ENCODE peak calls at places on chromosomes 4 and X, in eight cellular contexts. Q is IMR-90, Z is neural progenitor cell, Y is H9, U is GM23338, D is K562, W is HepG2, E is PC-3. H is an unnamed sample.

GRCh38 chr4:128583753-128584712 is 225.5 kb upstream of the JADE1 start:
- DNase-seq in E (no peak), U (no peak), D (no peak), W (no peak), Z (no peak), Q (no peak), Y (no peak), H (no peak)

GRCh38 chr4:149784018-149784417 is 31.6 kb downstream of the IQCM start:
- DNase-seq in E (peak), D (no peak), W (no peak), U (no peak), Q (peak), Y (no peak), Z (no peak), H (no peak)

GRCh38 chrX:13151806-13152510 is 107.5 kb upstream of the FAM9C start:
- DNase-seq in D (no peak), Q (peak), Z (no peak), Y (no peak), U (no peak), W (no peak), E (no peak), H (no peak)

GRCh38 chrX:110061138-110061537 is 58.2 kb downstream of the TMEM164 start:
- DNase-seq in D (no peak), W (no peak), E (no peak), Y (no peak), U (no peak), Z (no peak), Q (no peak), H (no peak)

GRCh38 chr4:168691621-168692376 is 194.9 kb downstream of the PALLD start:
- DNase-seq in D (no peak), Y (no peak), U (no peak), W (no peak), Q (no peak), Z (no peak), E (no peak), H (no peak)

GRCh38 chr4:53476232-53477037 is 99.0 kb downstream of the FIP1L1 start:
- DNase-seq in Y (no peak), E (peak), U (peak), Z (no peak), W (no peak), Q (peak), D (peak), H (no peak)

GRCh38 chr4:144316869-144317268 is 176.4 kb upstream of the GYPA start:
- DNase-seq in E (no peak), W (no peak), Q (no peak), U (no peak), Z (no peak), D (no peak), Y (no peak), H (no peak)

GRCh38 chr4:83910693-83911092 is 374.8 kb downstream of the GPAT3 start:
- DNase-seq in Z (no peak), W (no peak), Y (no peak), D (no peak), E (no peak), Q (no peak), U (no peak), H (no peak)

GRCh38 chr4:184384056-184384809 is 90.1 kb downstream of the IRF2 start:
- DNase-seq in U (peak), Y (peak), D (no peak), W (peak), E (peak), Z (peak), Q (peak), H (peak)

GRCh38 chrX:23901065-23901464 is 6.7 kb downstream of the APOO start:
- DNase-seq in U (no peak), W (peak), Y (no peak), Z (no peak), D (no peak), Q (peak), E (peak), H (no peak)

DNA sequence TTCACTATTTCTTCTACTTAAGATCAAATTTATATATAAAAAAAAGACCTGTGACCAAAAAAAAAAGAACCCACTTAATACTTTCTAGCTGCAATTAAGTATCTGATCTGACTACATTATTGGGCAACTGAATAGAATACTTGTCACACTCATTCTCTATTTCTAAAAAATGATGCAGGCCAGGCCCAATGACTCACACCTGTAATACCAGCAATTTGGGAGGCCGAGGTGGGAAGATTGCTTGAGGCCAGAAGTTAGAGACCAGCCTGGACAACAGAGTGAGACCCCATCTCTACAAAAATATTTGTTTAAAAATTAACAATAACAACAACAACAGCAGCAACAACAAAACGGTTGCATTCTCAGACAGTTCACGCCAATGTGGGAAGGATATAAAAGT is 108.8 kb upstream of the BMP2K start:
- DNase-seq in D (no peak), W (no peak), Q (no peak), Z (no peak), Y (no peak), E (no peak), U (no peak), H (no peak)
- TF ChIP-seq CTCF in D (no peak), W (no peak), Q (no peak), Z (no peak), Y (no peak), E (no peak), U (no peak), H (no peak)

DNA sequence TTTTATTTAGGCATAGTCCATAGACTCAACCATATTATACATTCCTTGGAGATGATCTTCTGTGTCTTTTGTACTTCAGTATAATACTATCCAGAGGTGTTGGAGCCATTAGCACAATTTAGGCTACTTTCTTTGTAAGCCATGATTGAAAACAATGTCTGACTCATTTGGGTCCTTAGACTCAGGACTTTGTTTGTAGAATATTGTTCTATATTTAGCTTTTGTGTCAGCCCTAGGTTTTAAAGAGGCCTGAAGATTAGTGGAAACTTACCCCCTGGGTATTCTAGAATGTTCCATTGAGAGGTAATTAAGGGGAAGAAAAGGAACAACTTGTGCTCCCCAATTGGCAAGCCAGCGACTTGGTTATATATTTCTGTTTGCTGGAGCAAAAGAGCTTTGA is 145.2 kb upstream of the SCML1 start:
- DNase-seq in U (no peak), Y (no peak), E (peak), D (no peak), Z (no peak), W (no peak), Q (peak), H (no peak)
- H3K4me2 ChIP-seq in U (no peak), Y (no peak), E (peak), D (no peak), Z (no peak), W (no peak), Q (peak), H (peak)

GRCh38 chrX:45300638-45301037 is 100.0 kb upstream of the DIPK2B start:
- DNase-seq in Y (no peak), E (no peak), D (no peak), Q (no peak), W (no peak), U (no peak), Z (no peak), H (no peak)
- TF ChIP-seq CTCF in Y (no peak), E (no peak), D (no peak), Q (no peak), W (no peak), U (no peak), Z (no peak), H (no peak)

GRCh38 chr4:147772056-147772455 is 40.2 kb downstream of the ARHGAP10 start:
- DNase-seq in Z (no peak), U (no peak), W (no peak), E (no peak), Q (no peak), Y (no peak), D (no peak), H (no peak)
- H3K4me2 ChIP-seq in Z (no peak), U (no peak), W (no peak), E (peak), Q (peak), Y (no peak), D (no peak), H (no peak)

GRCh38 chr4:7189475-7190277 is 2.7 kb upstream of the SORCS2 start:
- DNase-seq in D (no peak), Y (peak), E (peak), Q (no peak), W (peak), U (no peak), Z (peak), H (no peak)
- TF ChIP-seq CTCF in D (no peak), Y (peak), E (peak), Q (no peak), W (peak), U (peak), Z (peak), H (no peak)

GRCh38 chr4:153539058-153539826 is 73.1 kb downstream of the TMEM131L start:
- DNase-seq in U (no peak), Y (no peak), E (no peak), Z (no peak), W (no peak), D (no peak), Q (no peak), H (no peak)
- H3K4me2 ChIP-seq in U (no peak), Y (no peak), E (no peak), Z (no peak), W (no peak), D (no peak), Q (peak), H (no peak)

DNA sequence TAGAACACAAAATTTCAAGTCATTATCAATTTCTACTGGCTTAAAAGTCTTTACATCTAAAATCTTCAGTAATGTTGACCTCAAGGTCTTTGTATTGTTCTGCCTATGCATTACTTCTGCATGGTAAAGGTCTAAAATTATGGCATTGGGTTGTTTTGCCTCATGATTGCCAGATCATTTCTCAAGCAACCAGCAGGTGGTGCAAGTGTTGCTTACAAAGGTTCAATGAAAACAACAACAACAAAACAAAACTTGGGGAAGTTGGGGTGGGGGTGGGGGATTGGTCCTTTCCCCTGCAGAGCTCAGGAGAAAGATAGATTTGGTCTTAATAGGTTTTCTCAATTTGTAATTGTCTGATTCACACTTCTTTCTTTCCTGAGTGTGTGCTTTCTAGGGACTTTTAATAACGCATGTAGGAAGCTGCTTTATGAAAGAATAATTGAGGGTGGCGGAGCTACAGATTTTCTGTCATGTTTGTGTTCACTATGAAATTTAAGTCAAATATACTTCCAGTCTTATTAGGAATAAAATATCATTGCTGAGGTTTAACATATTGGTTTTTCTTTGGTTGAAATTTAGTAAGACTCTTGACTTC is 145.1 kb downstream of the COL4A5 start:
- DNase-seq in W (no peak), E (peak), U (peak), Q (no peak), Y (peak), Z (peak), D (peak), H (peak)
- TF ChIP-seq CTCF in W (no peak), E (peak), U (peak), Q (peak), Y (peak), Z (peak), D (peak), H (peak)

GRCh38 chr4:57373971-57374370 is 263.8 kb upstream of the IGFBP7 start:
- DNase-seq in Q (no peak), U (no peak), W (no peak), D (no peak), Y (no peak), E (peak), Z (no peak), H (no peak)
- H3K4me2 ChIP-seq in Q (no peak), U (no peak), W (no peak), D (no peak), Y (no peak), E (no peak), Z (no peak), H (no peak)

GRCh38 chrX:107483976-107484726 is 34.7 kb downstream of the FRMPD3 start:
- DNase-seq in Z (peak), D (peak), Q (no peak), W (no peak), Y (peak), U (peak), E (no peak), H (no peak)

GRCh38 chrX:107482046-107482445 is 32.6 kb downstream of the FRMPD3 start:
- DNase-seq in W (no peak), U (no peak), Y (no peak), Q (no peak), Z (no peak), D (no peak), E (no peak), H (no peak)

GRCh38 chrX:107480272-107480671 is 30.8 kb downstream of the FRMPD3 start:
- DNase-seq in W (no peak), E (no peak), Q (no peak), Y (no peak), Z (no peak), D (no peak), U (no peak), H (no peak)

DNA sequence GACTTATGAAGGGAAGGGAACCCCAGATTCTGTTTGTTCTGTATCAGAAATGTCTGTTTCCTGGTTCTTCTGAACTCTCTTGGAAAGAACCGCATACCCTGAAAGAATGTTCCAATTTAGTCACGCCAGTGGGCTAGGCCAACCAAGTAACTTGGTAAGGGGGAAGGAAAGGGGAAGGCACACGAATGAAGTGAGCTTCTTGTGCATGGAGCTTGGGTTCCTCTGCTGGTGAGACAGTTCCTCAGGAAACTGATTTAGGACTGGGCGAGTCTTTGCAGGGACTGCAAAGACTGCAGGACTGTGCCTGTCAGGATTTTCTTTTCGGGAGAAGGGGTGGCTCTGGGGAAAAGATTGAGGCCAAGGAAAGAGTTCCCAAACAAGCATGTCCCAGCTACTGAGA is 35.6 kb downstream of the FRMPD3 start:
- DNase-seq in Y (no peak), Z (no peak), D (no peak), W (no peak), E (no peak), Q (no peak), U (no peak), H (no peak)
- TF ChIP-seq CTCF in Y (peak), Z (no peak), D (no peak), W (no peak), E (no peak), Q (no peak), U (peak), H (no peak)

H was measured in MM.1S.